ENCODE peak calls at places on chromosomes 13 and 19, in nine cellular contexts. O, T, Y, A, I, V, H, C and D are unnamed samples.

GRCh38 chr19:2341247-2341705 is 12.8 kb downstream of the SPPL2B start:
- DNase-seq in O (no peak), T (no peak), Y (no peak), A (no peak), I (no peak), V (no peak), H (no peak), C (no peak), D (no peak)

GRCh38 chr19:29858621-29859020 is 46.8 kb downstream of the CCNE1 start:
- DNase-seq in O (no peak), T (no peak), Y (no peak), A (no peak), I (no peak), V (no peak), H (no peak), C (no peak), D (no peak)

GRCh38 chr13:32022292-32022691 is 9.3 kb upstream of the FRY start:
- DNase-seq in O (no peak), T (no peak), Y (peak; percentile 6), A (no peak), I (no peak), V (no peak), H (no peak), C (no peak), D (peak; percentile 67)

GRCh38 chr19:15197275-15198005 is 3.4 kb downstream of the NOTCH3 start:
- DNase-seq in O (no peak), T (no peak), Y (peak; percentile 37), A (no peak), I (no peak), V (no peak), H (no peak), C (no peak), D (no peak)

GRCh38 chr19:54325194-54325621 is 12.2 kb upstream of the LILRA5 start:
- DNase-seq in O (no peak), T (peak; percentile 62), Y (peak; percentile 38), A (no peak), I (no peak), V (no peak), H (peak; percentile 1), C (no peak), D (peak; percentile 69)

GRCh38 chr19:48397263-48397635 is 3.8 kb downstream of the GRIN2D start:
- DNase-seq in O (no peak), T (no peak), Y (no peak), A (no peak), I (no peak), V (no peak), H (no peak), C (no peak), D (no peak)

GRCh38 chr13:99978781-99979452 is 2.7 kb upstream of the ZIC2 start:
- DNase-seq in O (no peak), T (no peak), Y (no peak), A (no peak), I (no peak), V (no peak), H (no peak), C (no peak), D (peak; percentile 87)

GRCh38 chr13:56561327-56561726 is 579.4 kb upstream of the PRR20A start:
- DNase-seq in O (no peak), T (no peak), Y (no peak), A (no peak), I (no peak), V (no peak), H (no peak), C (no peak), D (no peak)

GRCh38 chr19:10339380-10339960 is at the start of gene ICAM3:
- DNase-seq in O (peak; percentile 77), T (peak; percentile 72), Y (no peak), A (peak; percentile 36), I (no peak), V (no peak), H (no peak), C (no peak), D (no peak)

GRCh38 chr13:51156666-51157065 is 45.6 kb upstream of the C13orf42 start:
- DNase-seq in O (no peak), T (no peak), Y (no peak), A (no peak), I (no peak), V (no peak), H (no peak), C (no peak), D (no peak)

GRCh38 chr19:40348961-40349507 is 539 bp downstream of the PLD3 start:
- DNase-seq in O (no peak), T (no peak), Y (peak; percentile 79), A (no peak), I (no peak), V (peak; percentile 9), H (peak; percentile 28), C (no peak), D (peak; percentile 45)

GRCh38 chr19:44615529-44616247 is 2.3 kb downstream of the IGSF23 start:
- DNase-seq in O (no peak), T (no peak), Y (no peak), A (no peak), I (no peak), V (no peak), H (no peak), C (no peak), D (no peak)

GRCh38 chr19:801030-801860 is 4.0 kb downstream of the PTBP1 start:
- DNase-seq in O (peak; percentile 88), T (no peak), Y (peak; percentile 55), A (peak; percentile 84), I (no peak), V (no peak), H (no peak), C (no peak), D (no peak)

GRCh38 chr13:82962422-82962821 is 919.9 kb downstream of the SLITRK1 start:
- DNase-seq in O (no peak), T (no peak), Y (peak; percentile 11), A (no peak), I (no peak), V (no peak), H (no peak), C (no peak), D (no peak)

GRCh38 chr13:34258646-34259386 is 440.9 kb downstream of the RFC3 start:
- DNase-seq in O (no peak), T (no peak), Y (no peak), A (no peak), I (no peak), V (no peak), H (peak; percentile 11), C (no peak), D (no peak)

GRCh38 chr19:5149508-5149907 is 180.6 kb downstream of the KDM4B start:
- DNase-seq in O (no peak), T (no peak), Y (no peak), A (no peak), I (no peak), V (no peak), H (no peak), C (no peak), D (no peak)

GRCh38 chr13:20713014-20713376 is 9.5 kb downstream of the IL17D start:
- DNase-seq in O (no peak), T (no peak), Y (no peak), A (no peak), I (no peak), V (no peak), H (no peak), C (no peak), D (no peak)

GRCh38 chr19:50820086-50820485 is 3.5 kb downstream of the KLK1 start:
- DNase-seq in O (no peak), T (no peak), Y (no peak), A (no peak), I (no peak), V (no peak), H (no peak), C (no peak), D (no peak)

GRCh38 chr13:50244355-50244912 is 229.2 kb downstream of the KCNRG start:
- DNase-seq in O (no peak), T (no peak), Y (no peak), A (no peak), I (no peak), V (no peak), H (no peak), C (no peak), D (peak; percentile 31)

GRCh38 chr13:84121456-84121855 is 239.2 kb upstream of the SLITRK1 start:
- DNase-seq in O (no peak), T (no peak), Y (no peak), A (no peak), I (no peak), V (no peak), H (no peak), C (no peak), D (no peak)

GRCh38 chr19:51698296-51698695 is 5.2 kb downstream of the SPACA6 start:
- DNase-seq in O (no peak), T (no peak), Y (peak; percentile 81), A (peak; percentile 15), I (no peak), V (no peak), H (no peak), C (no peak), D (no peak)

GRCh38 chr19:48969276-48970138 is 4.4 kb downstream of the FTL start:
- DNase-seq in O (no peak), T (no peak), Y (peak; percentile 51), A (no peak), I (no peak), V (no peak), H (no peak), C (no peak), D (no peak)

GRCh38 chr19:5903054-5903501 is 512 bp downstream of the NDUFA11 start:
- DNase-seq in O (no peak), T (no peak), Y (peak; percentile 64), A (no peak), I (no peak), V (no peak), H (peak; percentile 20), C (no peak), D (no peak)

GRCh38 chr19:20243629-20244028 is 76.6 kb downstream of the ZNF486 start:
- DNase-seq in O (no peak), T (no peak), Y (no peak), A (no peak), I (no peak), V (no peak), H (no peak), C (no peak), D (no peak)

GRCh38 chr19:5961969-5962945 is 15.7 kb downstream of the RANBP3 start:
- DNase-seq in O (peak; percentile 81), T (peak; percentile 29), Y (no peak), A (peak; percentile 76), I (no peak), V (peak; percentile 94), H (no peak), C (peak; percentile 99), D (no peak)

GRCh38 chr13:30364876-30365275 is 57.4 kb upstream of the UBE2L5 start:
- DNase-seq in O (no peak), T (no peak), Y (peak; percentile 25), A (no peak), I (no peak), V (no peak), H (no peak), C (no peak), D (no peak)

GRCh38 chr13:89221557-89222158 is 1550.5 kb downstream of the SLITRK5 start:
- DNase-seq in O (no peak), T (no peak), Y (no peak), A (no peak), I (no peak), V (no peak), H (no peak), C (no peak), D (no peak)

GRCh38 chr13:26254583-26255102 is 714 bp downstream of the CDK8 start:
- DNase-seq in O (peak; percentile 78), T (peak; percentile 30), Y (peak; percentile 23), A (peak; percentile 73), I (no peak), V (no peak), H (no peak), C (peak; percentile 40), D (peak; percentile 83)

GRCh38 chr19:41691268-41691970 is 3.3 kb upstream of the CEACAM7 start:
- DNase-seq in O (no peak), T (peak; percentile 35), Y (peak; percentile 7), A (peak; percentile 45), I (no peak), V (no peak), H (no peak), C (no peak), D (peak; percentile 40)

GRCh38 chr13:97329331-97329730 is 104.6 kb upstream of the RAP2A start:
- DNase-seq in O (no peak), T (no peak), Y (no peak), A (no peak), I (no peak), V (no peak), H (no peak), C (no peak), D (no peak)

GRCh38 chr13:19266979-19267378 is 85.4 kb upstream of the TUBA3C start:
- DNase-seq in O (no peak), T (no peak), Y (no peak), A (no peak), I (no peak), V (no peak), H (no peak), C (no peak), D (no peak)